ENCODE peak calls at places on chromosomes 16 and 17, in eight cellular contexts. E is NCI-H446 treated with DMSO at 0.1 percent for 48 hours; N is sciatic nerve; U is neural progenitor cell; Q is foreskin keratinocyte; V is stimulated activated CD4-positive, alpha-beta T cell treated with anti-CD3 and anti-CD28 coated beads, Interleukin-4, amount 100 ng/mL, for 4 hours; R is NCI-H2081; T is omental fat pad. O is an unnamed sample.
A peak's percentile ranks its signal among the peaks of the same experiment; 100 is the strongest.

GRCh38 chr17:2335726-2336214 is 487 bp downstream of the TSR1 start:
- DNase-seq in N (no peak), U (peak; percentile 36), V (no peak), T (no peak), Q (no peak), E (no peak), R (no peak), O (no peak)

GRCh38 chr16:81480856-81481821 is 36.5 kb downstream of the CMIP start:
- DNase-seq in Q (no peak), E (no peak), V (no peak), R (no peak), T (no peak), U (no peak), N (no peak), O (peak; percentile 48)

GRCh38 chr16:88473666-88474534 is 20.8 kb downstream of the ZFPM1 start:
- DNase-seq in U (no peak), Q (no peak), N (no peak), V (no peak), T (no peak), R (no peak), E (no peak), O (no peak)

GRCh38 chr16:75264531-75264998 is 13.1 kb upstream of the BCAR1 start:
- DNase-seq in T (no peak), R (no peak), V (no peak), Q (no peak), E (peak; percentile 46), N (no peak), U (no peak), O (no peak)

GRCh38 chr16:58843675-58844074 is 109.6 kb upstream of the GOT2 start:
- DNase-seq in U (peak; percentile 38), E (no peak), V (no peak), R (no peak), T (no peak), N (no peak), Q (no peak), O (no peak)

GRCh38 chr17:17355426-17355825 is 52.3 kb downstream of the NT5M start:
- DNase-seq in E (no peak), V (no peak), T (no peak), U (no peak), R (peak; percentile 32), Q (no peak), N (peak; percentile 58), O (peak; percentile 66)

GRCh38 chr17:1787301-1787902 is 25.5 kb downstream of the SERPINF1 start:
- DNase-seq in T (no peak), U (no peak), E (no peak), V (no peak), N (no peak), R (no peak), Q (no peak), O (no peak)

GRCh38 chr17:7289256-7290032 is 5.0 kb downstream of the YBX2 start:
- DNase-seq in E (no peak), R (no peak), T (no peak), U (no peak), N (no peak), V (no peak), Q (no peak), O (no peak)

GRCh38 chr16:4676826-4677225 is 16.5 kb upstream of the NUDT16L1 start:
- DNase-seq in U (no peak), R (no peak), Q (no peak), N (no peak), V (no peak), E (no peak), T (no peak), O (no peak)

GRCh38 chr17:64125937-64126336 is 4.0 kb downstream of the ERN1 start:
- DNase-seq in E (no peak), V (no peak), Q (no peak), N (no peak), T (no peak), R (no peak), U (no peak), O (no peak)

GRCh38 chr17:56577810-56578209 is 15.7 kb upstream of the NOG start:
- DNase-seq in R (no peak), Q (no peak), V (no peak), U (peak; percentile 59), E (no peak), T (no peak), N (no peak), O (no peak)

O was measured in NCI-H345.